ENCODE peak calls at places on chromosomes 2 and 18, in six cellular contexts. P is lower lobe of right lung; G is left ventricle myocardium inferior; L is activated CD4-positive, alpha-beta T cell treated with anti-CD3 and anti-CD28 coated beads, Interleukin-2, amount 50 U/mL, for 1 hour; Q is GM19239; S is neural crest cell. C is an unnamed sample.

GRCh38 chr2:141105763-141106162 is 1025.1 kb downstream of the LRP1B start:
- DNase-seq in G (no peak), Q (no peak), P (no peak), S (no peak), L (no peak), C (no peak)

GRCh38 chr2:120441351-120441700 is 95.4 kb downstream of the INHBB start:
- DNase-seq in P (no peak), G (no peak), L (no peak), Q (no peak), S (no peak), C (no peak)

GRCh38 chr2:151357359-151357758 is at the start of gene TNFAIP6:
- DNase-seq in S (no peak), P (no peak), Q (no peak), G (no peak), L (no peak), C (no peak)

GRCh38 chr2:65436169-65436824 is 3.9 kb upstream of the SPRED2 start:
- DNase-seq in P (peak), Q (peak), L (no peak), G (peak), S (peak), C (peak)

GRCh38 chr2:79428745-79429144 is 84.1 kb upstream of the CTNNA2 start:
- DNase-seq in G (no peak), S (no peak), P (no peak), Q (no peak), L (no peak), C (no peak)

GRCh38 chr2:119473621-119474370 is 42.1 kb downstream of the TMEM37 start:
- DNase-seq in G (no peak), L (no peak), P (no peak), Q (no peak), S (no peak), C (no peak)

GRCh38 chr18:53603281-53603680 is 621.2 kb downstream of the MBD2 start:
- DNase-seq in P (no peak), S (no peak), L (no peak), Q (no peak), G (no peak), C (no peak)

GRCh38 chr2:224999784-225000183 is 42.5 kb downstream of the DOCK10 start:
- DNase-seq in S (no peak), Q (no peak), L (no peak), G (no peak), P (no peak), C (no peak)

GRCh38 chr2:47641366-47641765 is 141.6 kb upstream of the MSH6 start:
- DNase-seq in L (no peak), S (no peak), Q (no peak), P (no peak), G (no peak), C (no peak)

GRCh38 chr2:179020156-179020750 is 29.7 kb downstream of the CCDC141 start:
- DNase-seq in P (no peak), Q (peak), S (peak), L (peak), G (no peak), C (peak)

GRCh38 chr18:74790451-74790850 is 192.8 kb downstream of the ZNF407 start:
- DNase-seq in Q (no peak), S (no peak), G (no peak), P (no peak), L (no peak), C (no peak)

GRCh38 chr18:11078491-11078890 is 70.9 kb downstream of the PIEZO2 start:
- DNase-seq in S (no peak), G (no peak), L (no peak), P (no peak), Q (no peak), C (no peak)

GRCh38 chr2:111990375-111990774 is 64.7 kb upstream of the TMEM87B start:
- DNase-seq in P (no peak), S (no peak), G (no peak), L (no peak), Q (no peak), C (no peak)

GRCh38 chr18:54217624-54218023 is 6.8 kb downstream of the MBD2 start:
- DNase-seq in P (no peak), G (no peak), L (no peak), S (no peak), Q (no peak), C (peak)

GRCh38 chr2:128454980-128455709 is 136.5 kb upstream of the HS6ST1 start:
- DNase-seq in Q (no peak), G (no peak), P (no peak), L (no peak), S (no peak), C (no peak)

GRCh38 chr2:155203187-155203586 is 504.7 kb downstream of the KCNJ3 start:
- DNase-seq in S (no peak), Q (no peak), G (no peak), P (no peak), L (no peak), C (peak)

GRCh38 chr2:23058435-23058834 is 326.5 kb upstream of the KLHL29 start:
- DNase-seq in S (no peak), Q (no peak), P (no peak), G (no peak), L (no peak), C (no peak)

GRCh38 chr2:212975333-212975732 is 176.1 kb downstream of the IKZF2 start:
- DNase-seq in S (no peak), G (no peak), Q (no peak), P (no peak), L (no peak), C (no peak)

GRCh38 chr2:127084611-127085031 is 22.3 kb downstream of the BIN1 start:
- DNase-seq in P (no peak), G (no peak), Q (no peak), L (peak), S (no peak), C (no peak)

GRCh38 chr2:205858781-205859478 is 176.6 kb downstream of the NRP2 start:
- DNase-seq in G (peak), S (no peak), L (no peak), P (no peak), Q (no peak), C (no peak)

GRCh38 chr2:46424937-46425336 is 54.4 kb upstream of the TMEM247 start:
- DNase-seq in Q (no peak), L (no peak), G (no peak), S (no peak), P (no peak), C (no peak)

GRCh38 chr18:77062518-77063003 is 70.0 kb downstream of the MBP start:
- DNase-seq in L (peak), P (no peak), Q (peak), S (no peak), G (no peak), C (peak)

GRCh38 chr18:32552421-32553030 is 81.8 kb upstream of the GAREM1 start:
- DNase-seq in L (peak), Q (peak), S (peak), P (no peak), G (no peak), C (peak)

C was measured in OCI-LY7.